ENCODE peak calls at places on chromosome 9, in four cellular contexts. F is GM23338, M is stomach, P is endothelial cell of umbilical vein. T is an unnamed sample. For H3K27me3, the result is how much of the 10 kb centered on the place peaks cover.

GRCh38 chr9:33148367-33149019 is 18.6 kb downstream of the B4GALT1 start:
- DNase-seq in F (no peak), P (no peak), M (no peak), T (peak)

GRCh38 chr9:70297141-70297540 is 38.4 kb downstream of the SMC5 start:
- DNase-seq in M (no peak), P (no peak), F (no peak), T (no peak)

GRCh38 chr9:137611623-137612609 is 6.4 kb downstream of the ARRDC1 start:
- DNase-seq in F (no peak), M (peak), P (no peak), T (peak)

GRCh38 chr9:133658442-133659431 is 22.6 kb downstream of the DBH start:
- DNase-seq in P (no peak), F (no peak), M (peak), T (peak)

GRCh38 chr9:135279385-135279784 is 191.9 kb downstream of the OLFM1 start:
- DNase-seq in F (no peak), M (no peak), P (no peak), T (no peak)

GRCh38 chr9:107286057-107286456 is 3.0 kb downstream of the RAD23B start:
- DNase-seq in M (no peak), F (no peak), P (peak), T (no peak)

GRCh38 chr9:137497921-137498719 is 39.0 kb upstream of the NSMF start:
- DNase-seq in F (no peak), P (no peak), M (no peak), T (no peak)

GRCh38 chr9:629136-629535 is 212.4 kb upstream of the DMRT1 start:
- DNase-seq in M (no peak), F (no peak), P (no peak), T (peak)

GRCh38 chr9:104972242-104972866 is 44.4 kb upstream of the ABCA1 start:
- DNase-seq in P (no peak), F (no peak), M (no peak), T (no peak)

GRCh38 chr9:133862585-133863041 is 124.5 kb upstream of the SARDH start:
- DNase-seq in M (peak), F (no peak), P (no peak), T (peak)

GRCh38 chr9:92312887-92313623 is 12.1 kb downstream of the NOL8 start:
- DNase-seq in F (no peak), P (peak), M (no peak), T (no peak)

GRCh38 chr9:15253197-15253596 is 53.8 kb downstream of the TTC39B start:
- DNase-seq in P (peak), M (no peak), F (peak), T (no peak)

GRCh38 chr9:87212563-87213154 is 265.4 kb upstream of the GAS1 start:
- DNase-seq in P (no peak), M (no peak), F (peak), T (no peak)

GRCh38 chr9:13804532-13804931 is 509.4 kb downstream of the NFIB start:
- DNase-seq in P (peak), F (no peak), M (no peak), T (no peak)

GRCh38 chr9:2583308-2584013 is 38.1 kb upstream of the VLDLR start:
- DNase-seq in M (no peak), F (peak), P (no peak), T (peak)

GRCh38 chr9:121055642-121056143 is 5.6 kb upstream of the C5 start:
- DNase-seq in F (peak), P (no peak), M (no peak), T (no peak)

GRCh38 chr9:83304686-83305085 is 233.5 kb downstream of the FRMD3 start:
- DNase-seq in F (no peak), M (peak), P (peak), T (peak)

GRCh38 chr9:99851028-99851822 is 29.5 kb downstream of the NR4A3 start:
- DNase-seq in F (no peak), P (no peak), M (no peak), T (peak)

GRCh38 chr9:89207026-89207425 is 28.4 kb upstream of the SHC3 start:
- DNase-seq in P (no peak), M (no peak), F (no peak), T (no peak)

GRCh38 chr9:96020822-96021615 is 145.5 kb downstream of the ERCC6L2 start:
- DNase-seq in F (peak), P (peak), M (no peak), T (peak)

GRCh38 chr9:34124103-34124502 is 2.4 kb downstream of the DCAF12 start:
- DNase-seq in M (no peak), P (no peak), F (no peak), T (no peak)

GRCh38 chr9:116951588-116952433 is 264.7 kb downstream of the TRIM32 start:
- DNase-seq in M (no peak), F (no peak), P (no peak), T (no peak)

GRCh38 chr9:70324963-70325362 is 66.2 kb downstream of the SMC5 start:
- DNase-seq in P (no peak), F (no peak), M (no peak), T (no peak)

GRCh38 chr9:32117291-32117690 is 267.2 kb upstream of the ACO1 start:
- DNase-seq in P (no peak), M (no peak), F (no peak), T (no peak)

GRCh38 chr9:97904725-97905124 is 17.6 kb downstream of the TRMO start:
- DNase-seq in M (no peak), P (no peak), F (no peak), T (no peak)

GRCh38 chr9:82488702-82489578 is 500.4 kb downstream of the SPATA31D1 start:
- DNase-seq in F (no peak), M (peak), P (no peak), T (no peak)

GRCh38 chr9:117757566-117757965 is 53.4 kb downstream of the TLR4 start:
- DNase-seq in M (no peak), F (no peak), P (no peak), T (no peak)

GRCh38 chr9:99192786-99193465 is 28.8 kb downstream of the ALG2 start:
- DNase-seq in M (no peak), P (no peak), F (peak), T (no peak)

GRCh38 chr9:8382777-8383527 is 583.4 kb upstream of the DMAC1 start:
- DNase-seq in P (no peak), F (no peak), M (no peak), T (no peak)

GRCh38 chr9:126957687-126958053 is 43.1 kb downstream of the RALGPS1 start:
- DNase-seq in F (no peak), M (no peak), P (no peak), T (no peak)

GRCh38 chr9:97038551-97038908 is 412 bp downstream of the CTSV start:
- DNase-seq in M (no peak), P (no peak), F (no peak), T (no peak)

GRCh38 chr9:35814106-35814840 is 569 bp downstream of the HINT2 start:
- DNase-seq in F (peak), P (peak), M (peak), T (peak)

GRCh38 chr9:136725612-136726011 is 13.2 kb downstream of the DIPK1B start:
- DNase-seq in F (no peak), P (peak), M (no peak), T (no peak)

GRCh38 chr9:134221273-134222017 is 57.1 kb upstream of the RNU6ATAC start:
- DNase-seq in P (no peak), F (no peak), M (no peak), T (no peak)

GRCh38 chr9:123394291-123395235 is 38.6 kb downstream of the CRB2 start:
- DNase-seq in F (no peak), P (no peak), M (no peak), T (no peak)

GRCh38 chr9:110954822-110955291 is 83.4 kb downstream of the LPAR1 start:
- DNase-seq in P (no peak), M (no peak), F (no peak), T (no peak)

GRCh38 chr9:91949946-91950664 is at the start of gene ROR2:
- DNase-seq in F (peak), M (peak), P (peak), T (peak)

GRCh38 chr9:108546223-108546622 is 309.6 kb downstream of the ACTL7B start:
- DNase-seq in F (no peak), M (no peak), P (no peak), T (no peak)

GRCh38 chr9:89604463-89605180 is at the start of gene GADD45G:
- DNase-seq in M (peak), P (peak), F (peak), T (peak)

GRCh38 chr9:93976973-93977372 is 21.8 kb upstream of the BARX1 start:
- DNase-seq in F (no peak), M (no peak), P (no peak), T (no peak)

GRCh38 chr9:93974151-93974550 is 19.0 kb upstream of the BARX1 start:
- DNase-seq in F (no peak), M (peak), P (no peak), T (no peak)

GRCh38 chr9:93976081-93976480 is 20.9 kb upstream of the BARX1 start:
- DNase-seq in M (no peak), F (no peak), P (no peak), T (no peak)

DNA sequence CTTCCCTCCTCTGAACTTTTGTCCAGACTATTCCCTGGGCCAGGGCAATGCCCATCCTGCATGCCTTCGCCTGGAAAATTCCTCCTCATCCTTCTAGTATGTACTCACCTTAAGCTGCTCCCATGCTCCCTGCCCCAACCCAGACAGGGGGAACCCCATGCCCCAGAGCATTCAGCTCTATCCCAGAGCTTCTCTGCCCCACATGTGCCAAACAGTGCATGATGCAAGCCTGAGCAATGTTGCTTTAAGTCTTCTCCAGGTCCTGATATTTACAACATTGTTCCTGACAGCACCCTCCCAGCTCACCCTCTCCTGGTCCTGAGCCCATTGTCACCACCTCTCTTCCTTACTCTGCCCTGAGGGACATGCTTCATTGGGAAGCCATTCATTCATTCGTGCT is 23.3 kb upstream of the BARX1 start:
- DNase-seq in M (no peak), F (no peak), P (no peak), T (no peak)
- H3K27me3 ChIP-seq in M (under half), F (under half), P (under half), T (under half)

GRCh38 chr9:90827181-90827866 is 25.7 kb downstream of the SYK start:
- DNase-seq in P (no peak), M (no peak), F (no peak), T (peak)
- TF ChIP-seq POLR2AphosphoS5 in P (no peak), M (no peak), F (no peak), T (no peak)

GRCh38 chr9:124499214-124499613 is 8.0 kb downstream of the NR5A1 start:
- DNase-seq in F (no peak), M (no peak), P (no peak), T (no peak)

GRCh38 chr9:124500796-124501611 is 6.2 kb downstream of the NR5A1 start:
- DNase-seq in P (no peak), M (no peak), F (no peak), T (no peak)

GRCh38 chr9:124501771-124502320 is 5.4 kb downstream of the NR5A1 start:
- DNase-seq in M (no peak), F (no peak), P (no peak), T (no peak)

GRCh38 chr9:124498499-124499146 is 8.6 kb downstream of the NR5A1 start:
- DNase-seq in P (no peak), M (no peak), F (no peak), T (no peak)

GRCh38 chr9:124500028-124500795 is 7.0 kb downstream of the NR5A1 start:
- DNase-seq in F (no peak), P (no peak), M (no peak), T (no peak)
- H3K27me3 ChIP-seq in F (under half), P (under half), M (half or more), T (half or more)

GRCh38 chr9:3887121-3887797 is 361.5 kb upstream of the RFX3 start:
- DNase-seq in M (no peak), F (no peak), P (no peak), T (no peak)
- TF ChIP-seq POLR2AphosphoS5 in M (no peak), F (no peak), P (no peak), T (no peak)

DNA sequence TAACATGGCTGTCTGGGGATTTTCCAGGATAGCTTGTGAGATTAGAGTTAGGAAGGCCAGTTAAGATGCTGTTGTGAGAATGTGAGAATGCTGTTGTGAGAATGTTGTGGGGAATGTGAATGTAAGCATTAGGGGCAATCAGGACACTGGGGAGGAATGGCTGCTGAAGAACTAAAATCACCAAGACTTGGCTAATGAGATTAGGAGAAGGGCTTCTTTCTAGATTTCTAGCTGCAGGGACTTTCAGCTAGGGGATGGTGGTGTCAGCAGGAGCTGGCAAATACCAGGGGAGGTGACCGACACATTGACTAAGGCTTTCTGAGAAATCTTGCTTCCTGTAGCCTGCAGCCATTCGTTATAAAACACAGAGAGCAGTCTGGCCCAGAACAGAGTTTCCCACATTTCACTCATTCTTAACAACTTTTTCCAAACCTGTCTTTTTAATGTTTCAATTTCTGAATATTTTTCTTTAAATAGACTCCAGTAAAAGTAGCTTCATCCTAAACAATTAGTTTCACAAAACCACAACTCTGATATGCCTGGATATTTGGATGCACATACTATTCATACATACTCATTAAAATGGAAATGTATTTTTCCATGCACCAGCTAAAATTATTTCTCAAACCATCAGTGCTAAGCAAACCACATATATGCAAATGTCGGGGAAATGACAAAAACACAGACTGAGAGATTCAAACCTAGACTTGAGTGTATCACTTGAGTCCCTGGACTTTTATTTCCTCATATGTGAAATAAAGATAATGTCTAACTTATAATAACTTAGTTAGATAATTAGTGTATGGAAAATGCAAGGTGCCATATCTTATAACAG is 89.3 kb upstream of the TNC start:
- DNase-seq in P (no peak), M (no peak), F (no peak), T (no peak)
- H3K27me3 ChIP-seq in P (under half), M (under half), F (under half), T (under half)

GRCh38 chr9:128005938-128006337 is 25.1 kb upstream of the EEIG1 start:
- DNase-seq in M (no peak), P (peak), F (no peak), T (no peak)
- TF ChIP-seq POLR2AphosphoS5 in M (no peak), P (peak), F (no peak), T (no peak)

T was measured in transverse colon.